ENCODE peak calls at places on chromosomes 1 and 21, in four cellular contexts. T is gastrocnemius medialis, Z is IMR-90, J is HCT116. O is an unnamed sample.

GRCh38 chr1:35288761-35289160 is 20.3 kb downstream of the ZMYM4 start:
- DNase-seq in T (no peak), Z (peak), J (no peak), O (no peak)

GRCh38 chr21:14356771-14357170 is 26.2 kb downstream of the HSPA13 start:
- DNase-seq in T (no peak), Z (no peak), J (no peak), O (no peak)

GRCh38 chr1:110286564-110286963 is 52.6 kb upstream of the RBM15 start:
- DNase-seq in T (no peak), Z (no peak), J (no peak), O (peak)

GRCh38 chr1:181398544-181398943 is 84.8 kb upstream of the CACNA1E start:
- DNase-seq in T (no peak), Z (no peak), J (no peak), O (no peak)

GRCh38 chr1:59814901-59815825 is at the start of gene HOOK1:
- DNase-seq in T (no peak), Z (no peak), J (no peak), O (no peak)

GRCh38 chr1:110979154-110979553 is 15.4 kb upstream of the LRIF1 start:
- DNase-seq in T (no peak), Z (no peak), J (no peak), O (no peak)

GRCh38 chr21:45294509-45295291 is 7.0 kb upstream of the POFUT2 start:
- DNase-seq in T (peak), Z (peak), J (no peak), O (no peak)

GRCh38 chr1:234214129-234214910 is 158.9 kb upstream of the COA6 start:
- DNase-seq in T (no peak), Z (peak), J (no peak), O (no peak)

GRCh38 chr1:9670085-9670484 is 18.6 kb downstream of the PIK3CD start:
- DNase-seq in T (no peak), Z (no peak), J (no peak), O (no peak)

GRCh38 chr21:45846373-45847160 is 135.0 kb upstream of the COL6A1 start:
- DNase-seq in T (peak), Z (peak), J (no peak), O (peak)

GRCh38 chr21:45869121-45870007 is 112.2 kb upstream of the COL6A1 start:
- DNase-seq in T (no peak), Z (peak), J (no peak), O (peak)

GRCh38 chr1:212179394-212180076 is 105.7 kb upstream of the PPP2R5A start:
- DNase-seq in T (no peak), Z (peak), J (peak), O (no peak)

GRCh38 chr1:32801096-32801713 is 16.0 kb downstream of the YARS1 start:
- DNase-seq in T (no peak), Z (peak), J (no peak), O (no peak)

GRCh38 chr1:15951341-15952153 is 24.4 kb downstream of the ZBTB17 start:
- DNase-seq in T (no peak), Z (no peak), J (no peak), O (peak)

GRCh38 chr1:230307213-230307612 is 118.9 kb downstream of the PGBD5 start:
- DNase-seq in T (no peak), Z (no peak), J (no peak), O (no peak)

GRCh38 chr1:175512637-175513412 is 230.6 kb downstream of the TNR start:
- DNase-seq in T (no peak), Z (no peak), J (no peak), O (no peak)

GRCh38 chr1:36729716-36730510 is 247.2 kb upstream of the CSF3R start:
- DNase-seq in T (no peak), Z (no peak), J (no peak), O (no peak)

GRCh38 chr1:154419620-154420020 is 14.5 kb downstream of the IL6R start:
- DNase-seq in T (peak), Z (peak), J (no peak), O (peak)

GRCh38 chr1:89615676-89616598 is 17.0 kb upstream of the LRRC8C start:
- DNase-seq in T (no peak), Z (no peak), J (peak), O (no peak)

GRCh38 chr1:63317007-63317813 is 5.2 kb upstream of the FOXD3 start:
- DNase-seq in T (no peak), Z (peak), J (peak), O (peak)

GRCh38 chr1:5595531-5596170 is 396.6 kb downstream of the NPHP4 start:
- DNase-seq in T (no peak), Z (no peak), J (no peak), O (no peak)

GRCh38 chr1:162165528-162165927 is 96.0 kb downstream of the NOS1AP start:
- DNase-seq in T (no peak), Z (no peak), J (no peak), O (no peak)

GRCh38 chr1:197776348-197777082 is 1.2 kb upstream of the DENND1B start:
- DNase-seq in T (no peak), Z (peak), J (peak), O (no peak)

GRCh38 chr1:189752461-189752860 is 725.2 kb downstream of the BRINP3 start:
- DNase-seq in T (no peak), Z (peak), J (no peak), O (no peak)

GRCh38 chr1:1402081-1402900 is 3.2 kb upstream of the CCNL2 start:
- DNase-seq in T (no peak), Z (peak), J (peak), O (no peak)

GRCh38 chr1:76867342-76868130 is at the start of gene ST6GALNAC5:
- DNase-seq in T (no peak), Z (peak), J (no peak), O (no peak)

GRCh38 chr1:23732363-23733224 is 10.7 kb upstream of the ELOA start:
- DNase-seq in T (no peak), Z (peak), J (no peak), O (peak)

GRCh38 chr1:24155011-24155782 is 12.3 kb upstream of the IL22RA1 start:
- DNase-seq in T (no peak), Z (no peak), J (peak), O (no peak)

GRCh38 chr1:6082430-6082971 is 36.8 kb downstream of the KCNAB2 start:
- DNase-seq in T (no peak), Z (no peak), J (no peak), O (no peak)

GRCh38 chr1:117886101-117886795 is 43.2 kb downstream of the GDAP2 start:
- DNase-seq in T (no peak), Z (peak), J (no peak), O (no peak)

GRCh38 chr1:150869683-150870082 is 6.7 kb downstream of the ARNT start:
- DNase-seq in T (no peak), Z (no peak), J (no peak), O (no peak)

GRCh38 chr1:186503210-186503609 is 42.3 kb upstream of the PDC start:
- DNase-seq in T (no peak), Z (peak), J (no peak), O (no peak)

GRCh38 chr1:191690931-191691330 is 467.3 kb upstream of the RGS18 start:
- DNase-seq in T (no peak), Z (no peak), J (no peak), O (no peak)

GRCh38 chr1:90964444-90965035 is 57.3 kb downstream of the ZNF644 start:
- DNase-seq in T (no peak), Z (peak), J (peak), O (no peak)

GRCh38 chr1:67851800-67852199 is 18.5 kb upstream of the GNG12 start:
- DNase-seq in T (no peak), Z (no peak), J (no peak), O (no peak)

GRCh38 chr1:109385417-109385816 is 12.3 kb downstream of the SORT1 start:
- DNase-seq in T (peak), Z (no peak), J (no peak), O (no peak)

GRCh38 chr1:64378826-64379225 is 91.1 kb upstream of the CACHD1 start:
- DNase-seq in T (no peak), Z (no peak), J (no peak), O (no peak)

GRCh38 chr1:192524223-192524622 is 51.4 kb upstream of the RGS1 start:
- DNase-seq in T (no peak), Z (peak), J (no peak), O (no peak)

DNA sequence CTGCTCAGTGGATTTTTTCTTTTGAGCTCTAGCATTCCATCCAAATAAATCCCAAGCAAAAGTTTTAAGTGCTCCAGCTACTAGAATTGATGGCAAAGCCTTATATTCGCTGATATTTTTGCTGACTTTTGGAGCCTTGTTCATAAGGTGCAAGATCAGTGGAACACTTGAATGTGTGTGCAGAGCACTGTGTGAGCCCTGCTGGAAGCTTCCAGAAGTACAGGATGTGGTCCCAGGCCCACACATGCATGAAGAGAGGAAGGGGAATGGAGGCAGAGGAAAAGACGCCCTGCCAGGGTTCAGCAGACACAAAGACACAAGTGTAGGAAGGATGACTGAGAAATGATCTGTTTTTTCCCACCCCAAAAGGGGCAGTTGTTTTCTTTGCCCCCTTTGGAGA is 169.4 kb downstream of the KCNJ6 start:
- DNase-seq in T (no peak), Z (no peak), J (no peak), O (no peak)
- TF ChIP-seq CTCF in T (no peak), Z (no peak), J (no peak), O (no peak)

GRCh38 chr1:156912861-156913808 is 7.3 kb upstream of the LRRC71 start:
- DNase-seq in T (no peak), Z (no peak), J (no peak), O (no peak)
- TF ChIP-seq POLR2A in T (no peak), Z (no peak), J (no peak), O (no peak)

GRCh38 chr1:27108588-27108987 is 46.3 kb downstream of the SLC9A1 start:
- DNase-seq in T (no peak), Z (no peak), J (no peak), O (no peak)

GRCh38 chr1:27105018-27105417 is 49.9 kb downstream of the SLC9A1 start:
- DNase-seq in T (no peak), Z (no peak), J (no peak), O (no peak)

GRCh38 chr1:27111771-27112573 is 43.0 kb downstream of the SLC9A1 start:
- DNase-seq in T (peak), Z (peak), J (peak), O (peak)

GRCh38 chr1:27106561-27107323 is 48.2 kb downstream of the SLC9A1 start:
- DNase-seq in T (no peak), Z (no peak), J (no peak), O (no peak)

DNA sequence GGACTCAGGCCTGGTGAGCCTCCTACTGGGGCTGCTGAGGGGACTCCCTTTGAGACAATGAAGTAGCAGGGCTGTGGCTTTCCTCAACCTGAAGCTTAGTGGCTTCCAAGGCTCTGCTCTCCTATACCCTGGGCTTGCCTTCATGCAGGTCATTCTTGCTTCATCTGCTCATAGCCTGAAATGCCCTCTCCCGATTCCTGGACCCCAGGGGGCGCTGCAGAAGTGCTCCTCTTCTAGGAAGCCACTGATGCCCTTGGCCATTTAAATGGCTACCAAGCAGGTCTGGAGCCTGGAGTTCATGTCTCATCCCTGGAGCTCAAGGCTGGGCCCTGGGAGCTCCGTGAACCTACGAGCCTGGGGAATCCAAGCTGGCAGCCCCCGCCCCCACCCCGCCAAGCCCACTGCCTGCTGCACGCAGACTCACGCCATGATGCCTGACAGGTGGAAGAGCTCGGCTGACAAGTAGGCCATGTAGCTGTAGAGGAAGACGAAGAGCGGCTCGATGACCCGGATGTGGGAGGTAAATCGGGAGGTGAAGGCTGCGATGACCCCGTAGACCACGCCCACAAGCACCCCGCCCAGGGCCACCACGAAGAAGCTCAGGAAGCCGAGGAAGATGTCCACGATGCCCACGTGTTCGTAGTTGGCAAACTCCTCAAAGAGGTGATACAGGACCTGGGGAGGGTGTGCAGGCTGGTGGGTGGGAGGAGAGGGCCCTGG is 45.7 kb downstream of the SLC9A1 start:
- DNase-seq in T (no peak), Z (no peak), J (peak), O (no peak)
- TF ChIP-seq CTCF in T (no peak), Z (peak), J (peak), O (no peak)

GRCh38 chr1:53949651-53950050 is 3.5 kb downstream of the LRRC42 start:
- DNase-seq in T (no peak), Z (no peak), J (no peak), O (no peak)
- TF ChIP-seq POLR2A in T (no peak), Z (no peak), J (no peak), O (no peak)

GRCh38 chr1:152398812-152399698 is 15.0 kb downstream of the CRNN start:
- DNase-seq in T (no peak), Z (no peak), J (peak), O (no peak)
- TF ChIP-seq CTCF in T (no peak), Z (peak), J (peak), O (no peak)

GRCh38 chr21:36543924-36544323 is 64.0 kb upstream of the CLDN14 start:
- DNase-seq in T (no peak), Z (no peak), J (no peak), O (peak)

GRCh38 chr21:36542312-36543101 is 62.6 kb upstream of the CLDN14 start:
- DNase-seq in T (no peak), Z (no peak), J (no peak), O (peak)

GRCh38 chr21:36540700-36541099 is 60.8 kb upstream of the CLDN14 start:
- DNase-seq in T (no peak), Z (no peak), J (no peak), O (no peak)

GRCh38 chr21:36539434-36540150 is 59.7 kb upstream of the CLDN14 start:
- DNase-seq in T (no peak), Z (no peak), J (no peak), O (no peak)

GRCh38 chr21:36541721-36542139 is 61.8 kb upstream of the CLDN14 start:
- DNase-seq in T (no peak), Z (no peak), J (no peak), O (no peak)
- TF ChIP-seq POLR2A in T (no peak), Z (no peak), J (no peak), O (no peak)

GRCh38 chr1:39501666-39502065 is 10.2 kb downstream of the BMP8A start:
- DNase-seq in T (no peak), Z (peak), J (no peak), O (no peak)
- TF ChIP-seq CTCF in T (no peak), Z (no peak), J (no peak), O (no peak)

GRCh38 chr1:247209306-247209900 is 37.6 kb upstream of the ZNF124 start:
- DNase-seq in T (no peak), Z (peak), J (no peak), O (no peak)

GRCh38 chr1:247212012-247212411 is 40.2 kb upstream of the ZNF124 start:
- DNase-seq in T (no peak), Z (no peak), J (no peak), O (no peak)

GRCh38 chr1:247211339-247211738 is 39.5 kb upstream of the ZNF124 start:
- DNase-seq in T (no peak), Z (no peak), J (no peak), O (no peak)

GRCh38 chr1:247210062-247210385 is 38.2 kb upstream of the ZNF124 start:
- DNase-seq in T (no peak), Z (peak), J (no peak), O (no peak)

DNA sequence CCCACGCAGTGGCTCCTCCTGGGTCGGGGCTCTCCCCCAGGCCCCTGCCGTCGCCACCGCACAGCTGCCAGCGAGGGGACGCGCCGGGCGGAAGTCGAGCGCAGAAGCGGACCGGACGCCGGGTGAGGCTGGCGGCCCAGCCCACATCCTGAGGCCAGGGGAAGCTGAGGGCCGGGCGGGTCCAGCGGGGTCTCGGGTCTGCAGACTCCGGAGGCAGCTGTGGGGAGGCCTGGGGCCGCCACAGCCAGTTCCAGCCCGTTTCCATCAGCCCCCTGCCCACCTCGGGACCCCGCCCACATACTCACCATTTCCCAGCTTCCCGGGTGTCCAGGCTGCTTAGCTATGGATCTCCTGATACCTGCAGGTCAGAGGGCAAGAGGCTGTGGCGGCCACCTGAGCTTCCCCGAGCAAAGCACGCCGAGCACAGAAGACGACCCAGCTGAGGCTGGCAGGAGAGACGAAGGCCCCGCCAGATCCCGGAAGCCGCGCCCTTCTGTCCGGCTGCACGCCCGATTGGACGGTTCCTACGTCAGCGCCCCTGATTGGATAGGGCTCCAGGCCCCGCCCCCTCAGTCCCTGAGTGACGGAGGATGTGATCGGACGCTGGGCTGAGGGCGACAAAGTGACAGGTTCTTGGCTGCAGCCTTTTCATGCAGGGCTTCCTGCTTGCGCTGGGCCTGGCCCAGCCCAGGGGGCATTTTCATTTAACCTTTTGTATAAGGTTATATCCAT is 38.7 kb upstream of the ZNF124 start:
- DNase-seq in T (peak), Z (peak), J (peak), O (peak)
- TF ChIP-seq POLR2A in T (peak), Z (peak), J (peak), O (no peak)

DNA sequence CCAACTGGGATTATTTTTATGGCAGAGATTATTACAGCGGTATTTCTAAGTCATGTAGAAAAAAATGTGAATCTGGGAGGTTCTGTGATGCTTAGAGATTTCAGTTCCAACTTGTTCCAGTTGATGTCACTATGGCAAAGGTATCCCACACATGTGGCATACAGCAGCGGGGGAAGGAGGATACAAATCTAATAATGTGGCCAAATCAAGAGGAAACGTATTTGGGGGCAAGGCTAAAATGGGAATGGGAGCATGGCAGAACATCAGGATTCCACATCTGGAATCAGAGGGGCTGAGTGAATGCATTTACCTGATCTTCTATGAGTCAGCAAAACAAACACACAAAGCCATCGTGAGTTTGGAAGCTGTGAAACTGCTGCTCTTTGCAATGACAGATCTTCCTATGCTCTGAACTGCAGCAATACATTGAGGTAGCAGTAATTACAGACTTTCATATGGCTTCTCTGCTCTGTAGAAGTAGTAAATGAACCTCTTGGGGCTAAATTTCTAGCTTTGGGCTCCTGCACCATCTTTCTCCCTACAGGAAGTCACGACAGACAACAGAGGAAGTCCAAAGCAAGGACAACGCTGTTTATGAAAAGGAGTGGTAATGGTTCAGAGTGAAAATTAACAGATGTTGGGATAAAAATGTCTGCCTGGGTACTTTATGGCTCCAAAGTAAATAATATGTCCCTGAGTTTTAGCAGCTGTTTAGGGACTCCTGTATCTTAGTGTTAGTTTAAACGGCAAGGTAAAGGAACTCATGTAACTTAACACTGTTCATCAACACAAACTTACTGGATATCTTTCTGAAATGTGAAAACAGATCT is 55.6 kb downstream of the GABPA start:
- DNase-seq in T (no peak), Z (peak), J (peak), O (no peak)
- TF ChIP-seq CTCF in T (no peak), Z (peak), J (peak), O (no peak)

DNA sequence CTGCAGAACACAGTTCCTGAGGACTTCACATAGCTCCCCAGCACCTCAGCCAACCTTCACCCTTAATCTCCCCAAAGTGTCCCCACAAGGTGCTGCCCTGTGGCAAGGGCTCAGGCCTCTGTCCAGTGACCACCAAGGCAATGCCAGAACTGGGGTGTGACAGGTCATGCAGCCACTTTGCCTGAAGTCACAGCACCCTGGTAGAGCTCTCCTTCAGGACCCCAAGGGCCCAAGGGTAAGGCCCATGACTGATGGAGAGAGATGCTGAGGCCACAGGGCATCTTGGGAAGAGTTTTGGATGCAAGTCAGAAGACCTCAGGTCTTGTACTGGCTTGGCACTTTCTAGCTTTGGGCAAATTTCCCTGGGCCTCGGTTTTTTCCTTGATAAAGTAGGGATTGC is 783 bp upstream of the FCMR start:
- DNase-seq in T (no peak), Z (no peak), J (no peak), O (no peak)
- TF ChIP-seq POLR2A in T (no peak), Z (no peak), J (no peak), O (no peak)

O was measured in lower leg skin.